ENCODE peak calls at places on chromosomes 4 and X, in six cellular contexts. One of them, this sample, is unnamed.

GRCh38 chr4:3305610-3306371 is 13.0 kb downstream of the RGS12 start:
- DNase-seq in H9: no peak
- DNase-seq in EL: peak
- DNase-seq in mesenteric fat pad: peak
- DNase-seq in CD4-positive, alpha-beta memory T cell: no peak
- DNase-seq in stomach: no peak
- DNase-seq in this sample: peak

GRCh38 chr4:185573651-185574199 is 38.4 kb upstream of the PDLIM3 start:
- DNase-seq in stomach: no peak
- DNase-seq in H9: peak
- DNase-seq in EL: peak
- DNase-seq in CD4-positive, alpha-beta memory T cell: no peak
- DNase-seq in mesenteric fat pad: no peak
- DNase-seq in this sample: peak

GRCh38 chr4:169103966-169104412 is 93.9 kb upstream of the CBR4 start:
- DNase-seq in mesenteric fat pad: no peak
- DNase-seq in EL: peak
- DNase-seq in stomach: no peak
- DNase-seq in H9: peak
- DNase-seq in CD4-positive, alpha-beta memory T cell: no peak
- DNase-seq in this sample: peak

GRCh38 chrX:143940119-143940518 is 56.2 kb downstream of the UBE2NL start:
- DNase-seq in stomach: no peak
- DNase-seq in EL: no peak
- DNase-seq in mesenteric fat pad: no peak
- DNase-seq in H9: no peak
- DNase-seq in CD4-positive, alpha-beta memory T cell: no peak
- DNase-seq in this sample: no peak

GRCh38 chr4:5125326-5125725 is 74.0 kb downstream of the STK32B start:
- DNase-seq in mesenteric fat pad: no peak
- DNase-seq in H9: no peak
- DNase-seq in stomach: no peak
- DNase-seq in CD4-positive, alpha-beta memory T cell: no peak
- DNase-seq in EL: no peak
- DNase-seq in this sample: no peak

GRCh38 chr4:41360911-41361830 is 104.4 kb downstream of the UCHL1 start:
- DNase-seq in stomach: peak
- DNase-seq in EL: peak
- DNase-seq in H9: peak
- DNase-seq in mesenteric fat pad: no peak
- DNase-seq in CD4-positive, alpha-beta memory T cell: no peak
- DNase-seq in this sample: peak

GRCh38 chrX:3161686-3162085 is 120.4 kb downstream of the ARSF start:
- DNase-seq in stomach: no peak
- DNase-seq in H9: no peak
- DNase-seq in CD4-positive, alpha-beta memory T cell: no peak
- DNase-seq in EL: peak
- DNase-seq in mesenteric fat pad: no peak
- DNase-seq in this sample: no peak

GRCh38 chr4:125187621-125188176 is 127.1 kb upstream of the FAT4 start:
- DNase-seq in H9: no peak
- DNase-seq in EL: peak
- DNase-seq in mesenteric fat pad: no peak
- DNase-seq in stomach: peak
- DNase-seq in CD4-positive, alpha-beta memory T cell: no peak
- DNase-seq in this sample: no peak

GRCh38 chr4:7810792-7811535 is 128.7 kb downstream of the AFAP1 start:
- DNase-seq in stomach: no peak
- DNase-seq in H9: no peak
- DNase-seq in CD4-positive, alpha-beta memory T cell: no peak
- DNase-seq in EL: no peak
- DNase-seq in mesenteric fat pad: peak
- DNase-seq in this sample: no peak

GRCh38 chrX:134782796-134783195 is 124.5 kb upstream of the PLAC1 start:
- DNase-seq in stomach: no peak
- DNase-seq in EL: peak
- DNase-seq in CD4-positive, alpha-beta memory T cell: peak
- DNase-seq in H9: no peak
- DNase-seq in mesenteric fat pad: no peak
- DNase-seq in this sample: no peak

GRCh38 chr4:26484032-26484515 is 6.2 kb downstream of the CCKAR start:
- DNase-seq in mesenteric fat pad: no peak
- DNase-seq in stomach: no peak
- DNase-seq in EL: no peak
- DNase-seq in CD4-positive, alpha-beta memory T cell: no peak
- DNase-seq in H9: no peak
- DNase-seq in this sample: no peak

GRCh38 chr4:104015680-104016079 is 295.9 kb upstream of the TACR3 start:
- DNase-seq in CD4-positive, alpha-beta memory T cell: no peak
- DNase-seq in mesenteric fat pad: no peak
- DNase-seq in H9: no peak
- DNase-seq in stomach: no peak
- DNase-seq in EL: no peak
- DNase-seq in this sample: peak

GRCh38 chr4:83115000-83115399 is 471 bp upstream of the PLAC8 start:
- DNase-seq in H9: no peak
- DNase-seq in EL: peak
- DNase-seq in stomach: no peak
- DNase-seq in mesenteric fat pad: no peak
- DNase-seq in CD4-positive, alpha-beta memory T cell: no peak
- DNase-seq in this sample: no peak

GRCh38 chrX:11435568-11435967 is 142.4 kb downstream of the AMELX start:
- DNase-seq in stomach: no peak
- DNase-seq in EL: peak
- DNase-seq in H9: no peak
- DNase-seq in mesenteric fat pad: no peak
- DNase-seq in CD4-positive, alpha-beta memory T cell: no peak
- DNase-seq in this sample: no peak

GRCh38 chr4:77354550-77354949 is 197.5 kb downstream of the CCNG2 start:
- DNase-seq in stomach: no peak
- DNase-seq in H9: no peak
- DNase-seq in CD4-positive, alpha-beta memory T cell: no peak
- DNase-seq in EL: no peak
- DNase-seq in mesenteric fat pad: no peak
- DNase-seq in this sample: no peak

GRCh38 chr4:82415922-82416365 is 14.3 kb downstream of the HNRNPDL start:
- DNase-seq in EL: no peak
- DNase-seq in mesenteric fat pad: no peak
- DNase-seq in stomach: no peak
- DNase-seq in H9: no peak
- DNase-seq in CD4-positive, alpha-beta memory T cell: no peak
- DNase-seq in this sample: no peak

GRCh38 chrX:20461576-20461975 is 194.9 kb upstream of the RPS6KA3 start:
- DNase-seq in mesenteric fat pad: no peak
- DNase-seq in EL: peak
- DNase-seq in CD4-positive, alpha-beta memory T cell: no peak
- DNase-seq in stomach: no peak
- DNase-seq in H9: no peak
- DNase-seq in this sample: no peak

GRCh38 chrX:18252644-18253359 is 32.1 kb upstream of the BEND2 start:
- DNase-seq in EL: peak
- DNase-seq in mesenteric fat pad: no peak
- DNase-seq in H9: no peak
- DNase-seq in CD4-positive, alpha-beta memory T cell: no peak
- DNase-seq in stomach: no peak
- DNase-seq in this sample: no peak

GRCh38 chr4:166012129-166013078 is 139.4 kb downstream of the TLL1 start:
- DNase-seq in CD4-positive, alpha-beta memory T cell: no peak
- DNase-seq in stomach: no peak
- DNase-seq in EL: peak
- DNase-seq in H9: no peak
- DNase-seq in mesenteric fat pad: no peak
- DNase-seq in this sample: no peak

GRCh38 chrX:3052864-3053263 is 11.6 kb downstream of the ARSF start:
- DNase-seq in CD4-positive, alpha-beta memory T cell: no peak
- DNase-seq in mesenteric fat pad: no peak
- DNase-seq in EL: no peak
- DNase-seq in stomach: no peak
- DNase-seq in H9: no peak
- DNase-seq in this sample: no peak